ENCODE peak calls at places on chromosomes 1 and 21, in six cellular contexts. Y is Peyer's patch, V is BJ, O is IMR-90, A is AG09309, C is foreskin fibroblast. G is an unnamed sample.
A peak's percentile ranks its signal among the peaks of the same experiment; 100 is the strongest.

GRCh38 chr1:230868736-230869385 is 540 bp upstream of the C1orf198 start:
- DNase-seq in Y (peak; percentile 80), V (no peak), O (no peak), A (no peak), C (no peak), G (no peak)

GRCh38 chr21:45461369-45461750 is 56.4 kb downstream of the COL18A1 start:
- DNase-seq in Y (peak; percentile 18), V (no peak), O (no peak), A (no peak), C (no peak), G (no peak)

GRCh38 chr1:14806772-14807171 is 208.3 kb downstream of the KAZN start:
- DNase-seq in Y (no peak), V (no peak), O (no peak), A (no peak), C (no peak), G (no peak)

GRCh38 chr1:117573386-117574040 is 32.3 kb upstream of the TENT5C start:
- DNase-seq in Y (no peak), V (no peak), O (peak; percentile 26), A (no peak), C (no peak), G (no peak)

GRCh38 chr1:23878668-23879067 is 10.6 kb upstream of the FUCA1 start:
- DNase-seq in Y (no peak), V (no peak), O (no peak), A (no peak), C (no peak), G (no peak)

GRCh38 chr1:41399148-41399795 is 38.0 kb downstream of the FOXO6 start:
- DNase-seq in Y (no peak), V (no peak), O (no peak), A (no peak), C (no peak), G (no peak)

GRCh38 chr1:26375081-26375480 is 2.5 kb upstream of the ZNF683 start:
- DNase-seq in Y (no peak), V (no peak), O (no peak), A (no peak), C (no peak), G (no peak)

GRCh38 chr1:110211503-110212164 is 1.5 kb downstream of the KCNC4 start:
- DNase-seq in Y (no peak), V (no peak), O (no peak), A (no peak), C (no peak), G (no peak)

GRCh38 chr1:183197762-183198161 is 11.7 kb downstream of the LAMC2 start:
- DNase-seq in Y (no peak), V (no peak), O (no peak), A (no peak), C (no peak), G (no peak)

GRCh38 chr1:179079113-179079761 is 2.6 kb upstream of the TOR3A start:
- DNase-seq in Y (no peak), V (no peak), O (peak; percentile 81), A (no peak), C (peak; percentile 62), G (peak; percentile 44)

GRCh38 chr21:38269567-38269917 is 12.8 kb downstream of the KCNJ15 start:
- DNase-seq in Y (no peak), V (no peak), O (no peak), A (no peak), C (no peak), G (no peak)

GRCh38 chr1:33120436-33121231 is 39.7 kb downstream of the AZIN2 start:
- DNase-seq in Y (no peak), V (no peak), O (peak; percentile 45), A (no peak), C (no peak), G (no peak)

GRCh38 chr1:23556661-23557470 is 2.4 kb downstream of the ID3 start:
- DNase-seq in Y (no peak), V (peak; percentile 55), O (peak; percentile 86), A (peak; percentile 64), C (no peak), G (no peak)

GRCh38 chr1:99808391-99809115 is 41.6 kb upstream of the AGL start:
- DNase-seq in Y (no peak), V (peak; percentile 75), O (peak; percentile 96), A (peak; percentile 94), C (peak; percentile 87), G (peak; percentile 88)

GRCh38 chr1:108816049-108816882 is 40.6 kb downstream of the AKNAD1 start:
- DNase-seq in Y (no peak), V (peak; percentile 88), O (peak; percentile 93), A (peak; percentile 46), C (peak; percentile 88), G (peak; percentile 71)
- H3K4me3 ChIP-seq in Y (no peak overlapping the region), V (peak overlapping the region; percentile 13), O (no peak overlapping the region), A (peak overlapping the region; percentile 36), C (peak overlapping the region; percentile 25), G (peak overlapping the region; percentile 41)

GRCh38 chr1:244052011-244052727 is 1.1 kb downstream of the ZBTB18 start:
- DNase-seq in Y (no peak), V (no peak), O (peak; percentile 19), A (no peak), C (no peak), G (no peak)
- H3K4me3 ChIP-seq in Y (no peak overlapping the region), V (no peak overlapping the region), O (no peak overlapping the region), A (no peak overlapping the region), C (no peak overlapping the region), G (peak overlapping the region; percentile 17)

DNA sequence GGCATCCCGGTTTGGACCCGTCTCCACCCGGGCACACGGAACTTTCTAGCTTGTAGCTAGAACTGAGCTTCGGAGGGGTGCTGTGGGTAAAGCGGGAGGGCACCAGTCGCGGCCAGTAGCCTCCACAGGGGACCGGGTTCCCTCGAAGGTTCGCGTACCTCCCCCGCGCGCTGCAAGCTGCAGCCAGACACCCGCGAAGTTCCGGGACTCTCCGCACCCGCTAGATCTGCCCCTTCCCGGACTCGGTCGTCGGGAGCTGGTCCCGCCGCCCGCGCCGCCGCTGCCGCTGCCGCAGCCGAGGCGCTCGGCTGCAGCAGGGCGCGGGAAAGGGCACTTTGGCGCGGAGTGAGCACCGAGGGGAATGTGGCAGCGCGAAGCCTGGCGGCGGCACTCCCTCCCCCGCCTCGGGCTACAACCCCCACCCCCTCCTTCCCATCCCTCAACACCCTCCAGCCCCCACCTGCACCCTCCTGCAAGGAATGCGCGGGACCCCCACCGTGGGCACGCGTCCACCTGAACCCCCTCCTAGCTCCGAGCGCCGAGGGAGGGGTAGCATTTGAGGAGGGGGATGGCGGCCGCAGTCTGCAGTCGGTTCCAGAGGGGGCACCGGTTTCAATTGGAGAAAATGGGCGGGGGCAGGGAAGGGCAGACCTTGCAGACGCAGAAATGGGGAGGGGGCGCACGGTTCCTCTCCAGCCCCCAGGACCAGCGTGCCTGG is 1.1 kb downstream of the CSMD2 start:
- DNase-seq in Y (no peak), V (no peak), O (no peak), A (no peak), C (no peak), G (no peak)
- H3K4me3 ChIP-seq in Y (peak overlapping the region; percentile 20), V (peak overlapping the region; percentile 62), O (peak overlapping the region; percentile 31), A (peak overlapping the region; percentile 90), C (peak overlapping the region; percentile 71), G (peak overlapping the region; percentile 39)

DNA sequence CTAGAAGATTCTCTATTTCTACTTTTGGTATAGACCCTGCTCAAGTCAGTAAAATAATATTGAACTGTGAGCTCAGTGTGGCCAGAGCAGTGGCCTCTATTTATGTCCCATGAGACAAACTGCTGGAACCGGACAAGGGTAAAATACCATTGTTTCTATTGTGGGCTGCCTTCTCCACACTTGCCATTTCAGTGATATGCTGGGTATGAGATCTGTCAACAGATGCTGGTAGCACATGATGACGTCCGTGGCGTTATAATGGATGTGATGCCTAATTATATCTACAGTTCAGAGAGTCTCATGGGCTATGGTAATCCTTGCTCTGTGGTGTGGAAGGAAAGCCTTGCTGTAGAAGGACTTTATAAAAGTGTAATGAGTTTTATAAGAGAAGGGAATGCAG is 2.4 kb downstream of the ACTN2 start:
- DNase-seq in Y (no peak), V (no peak), O (no peak), A (no peak), C (no peak), G (no peak)
- H3K4me3 ChIP-seq in Y (no peak overlapping the region), V (no peak overlapping the region), O (no peak overlapping the region), A (no peak overlapping the region), C (no peak overlapping the region), G (no peak overlapping the region)

DNA sequence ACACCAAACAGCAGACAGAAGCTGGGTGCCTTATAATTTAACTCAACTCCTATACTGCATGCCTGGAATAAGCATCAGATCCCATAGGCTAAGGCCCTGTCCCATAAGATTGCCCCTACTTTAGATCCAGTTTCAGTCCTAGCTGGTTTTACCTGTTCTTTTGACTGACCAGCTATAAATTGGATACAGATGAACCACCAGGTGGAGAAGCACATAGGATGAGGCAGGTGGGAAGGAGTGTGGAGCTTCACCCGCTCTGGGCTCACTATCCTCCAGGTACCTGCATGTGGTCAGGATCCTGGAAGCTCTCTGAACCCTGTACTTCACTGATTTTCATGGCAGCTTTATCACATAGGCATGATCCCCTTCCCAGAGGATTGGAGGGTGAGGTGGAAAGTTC is 51.3 kb downstream of the MAST2 start:
- DNase-seq in Y (no peak), V (no peak), O (no peak), A (no peak), C (no peak), G (no peak)
- H3K4me3 ChIP-seq in Y (no peak overlapping the region), V (no peak overlapping the region), O (no peak overlapping the region), A (no peak overlapping the region), C (no peak overlapping the region), G (no peak overlapping the region)

GRCh38 chr1:86695400-86695799 is 9.0 kb upstream of the SH3GLB1 start:
- DNase-seq in Y (no peak), V (no peak), O (no peak), A (no peak), C (no peak), G (no peak)
- H3K4me3 ChIP-seq in Y (no peak overlapping the region), V (no peak overlapping the region), O (no peak overlapping the region), A (no peak overlapping the region), C (no peak overlapping the region), G (no peak overlapping the region)

DNA sequence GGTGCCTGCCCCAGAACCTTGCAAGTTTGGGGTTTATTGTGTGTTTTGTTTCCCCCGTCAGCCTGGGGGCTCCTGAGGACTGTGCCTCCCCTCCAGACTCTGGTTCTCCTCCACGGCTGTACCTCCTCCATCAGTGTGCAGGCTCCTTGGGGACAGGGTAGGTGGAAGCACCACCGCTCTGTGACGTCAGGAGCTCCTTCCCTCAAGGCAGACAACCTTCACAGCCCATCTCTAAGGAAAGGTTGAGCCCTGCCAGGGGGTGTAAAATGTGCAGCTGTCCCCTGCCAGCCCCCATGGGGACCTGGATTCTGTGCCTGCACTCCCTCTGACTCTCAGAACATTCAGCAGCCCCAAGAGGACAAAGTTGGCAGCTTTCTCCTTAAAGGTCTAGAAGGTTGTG is 465 bp upstream of the HSPB7 start:
- DNase-seq in Y (no peak), V (no peak), O (no peak), A (no peak), C (no peak), G (no peak)
- H3K4me3 ChIP-seq in Y (no peak overlapping the region), V (no peak overlapping the region), O (no peak overlapping the region), A (no peak overlapping the region), C (no peak overlapping the region), G (no peak overlapping the region)

GRCh38 chr1:3651939-3652537 is at the start of gene TP73:
- DNase-seq in Y (peak; percentile 45), V (no peak), O (no peak), A (no peak), C (no peak), G (no peak)
- H3K4me3 ChIP-seq in Y (peak within 1 kb of the TSS; percentile 47), V (no peak within 1 kb of the TSS), O (no peak within 1 kb of the TSS), A (no peak within 1 kb of the TSS), C (no peak within 1 kb of the TSS), G (peak within 1 kb of the TSS; percentile 31)

GRCh38 chr1:234499119-234500039 is 20.4 kb upstream of the TARBP1 start:
- DNase-seq in Y (peak; percentile 93), V (no peak), O (peak; percentile 86), A (peak; percentile 69), C (peak; percentile 85), G (peak; percentile 87)
- H3K4me3 ChIP-seq in Y (peak overlapping the region; percentile 7), V (no peak overlapping the region), O (peak overlapping the region; percentile 10), A (peak overlapping the region; percentile 3), C (peak overlapping the region; percentile 4), G (peak overlapping the region; percentile 17)

GRCh38 chr21:16196521-16197208 is 466.9 kb downstream of the USP25 start:
- DNase-seq in Y (no peak), V (no peak), O (no peak), A (no peak), C (no peak), G (no peak)
- H3K4me3 ChIP-seq in Y (no peak overlapping the region), V (peak overlapping the region; percentile 7), O (no peak overlapping the region), A (peak overlapping the region; percentile 44), C (peak overlapping the region; percentile 61), G (peak overlapping the region; percentile 51)

G was measured in skeletal muscle cell.